ENCODE peak calls at places on chromosomes 4 and X, in ten cellular contexts. L is DMS 273 treated with DMSO at 0.1 percent for 48 hours; O is AG10803; W is cardiac fibroblast; P is naive thymus-derived CD4-positive, alpha-beta T cell; R is stimulated activated CD8-positive, alpha-beta memory T cell treated with anti-CD3 and anti-CD28 coated beads, Interleukin-15, amount 100 ng/mL, for 4 hours; M is IMR-90; Z is GM23338; D is activated naive CD4-positive, alpha-beta T cell treated with anti-CD3 and anti-CD28 coated beads for 36 hours; S is PC-9. H is an unnamed sample.

GRCh38 chr4:112361181-112361791 is 64.1 kb downstream of the ALPK1 start:
- DNase-seq in L (no peak), O (peak), W (peak), P (no peak), R (no peak), M (peak), Z (peak), D (peak), S (no peak), H (no peak)

GRCh38 chr4:79872738-79873137 is 200.3 kb downstream of the ANTXR2 start:
- DNase-seq in L (peak), O (no peak), W (no peak), P (no peak), R (no peak), M (no peak), Z (no peak), D (no peak), S (no peak), H (no peak)

GRCh38 chrX:117274943-117275342 is 812.2 kb upstream of the CT83 start:
- DNase-seq in L (no peak), O (no peak), W (no peak), P (no peak), R (no peak), M (no peak), Z (no peak), D (no peak), S (no peak), H (no peak)

GRCh38 chrX:139932901-139933796 is at the start of gene ATP11C:
- DNase-seq in L (peak), O (peak), W (peak), P (peak), R (peak), M (peak), Z (peak), D (peak), S (peak), H (peak)

GRCh38 chrX:1249101-1249887 is 19.3 kb upstream of the CSF2RA start:
- DNase-seq in L (no peak), O (peak), W (peak), P (peak), R (no peak), M (no peak), Z (peak), D (peak), S (peak), H (no peak)

GRCh38 chr4:152534541-152535231 is 1.2 kb downstream of the FBXW7 start:
- DNase-seq in L (peak), O (peak), W (peak), P (peak), R (peak), M (no peak), Z (peak), D (peak), S (peak), H (peak)

GRCh38 chr4:10891866-10892265 is 207.3 kb upstream of the CLNK start:
- DNase-seq in L (no peak), O (no peak), W (no peak), P (no peak), R (no peak), M (no peak), Z (no peak), D (no peak), S (no peak), H (no peak)

GRCh38 chrX:109939498-109939897 is 63.4 kb upstream of the TMEM164 start:
- DNase-seq in L (no peak), O (no peak), W (no peak), P (no peak), R (no peak), M (no peak), Z (no peak), D (no peak), S (no peak), H (no peak)

GRCh38 chr4:149161247-149161646 is 654.4 kb downstream of the IQCM start:
- DNase-seq in L (no peak), O (peak), W (peak), P (no peak), R (no peak), M (peak), Z (no peak), D (no peak), S (no peak), H (no peak)